ENCODE peak calls at places on chromosomes 13 and 19, in four cellular contexts. One of them, this sample, is unnamed.

GRCh38 chr13:52001120-52001731 is 10.0 kb downstream of the ATP7B start:
- DNase-seq in SK-N-SH: peak
- DNase-seq in WTC11: no peak
- DNase-seq in H1: no peak
- DNase-seq in this sample: peak

GRCh38 chr19:57664269-57665127 is 4.2 kb upstream of the ZSCAN4 start:
- DNase-seq in SK-N-SH: peak
- DNase-seq in WTC11: peak
- DNase-seq in H1: no peak
- DNase-seq in this sample: peak

GRCh38 chr13:44107357-44108121 is 227.8 kb downstream of the LACC1 start:
- DNase-seq in SK-N-SH: no peak
- DNase-seq in WTC11: no peak
- DNase-seq in H1: no peak
- DNase-seq in this sample: no peak

GRCh38 chr13:89061821-89062220 is 1390.7 kb downstream of the SLITRK5 start:
- DNase-seq in SK-N-SH: no peak
- DNase-seq in WTC11: no peak
- DNase-seq in H1: no peak
- DNase-seq in this sample: no peak

GRCh38 chr13:48315981-48316380 is 12.4 kb downstream of the RB1 start:
- DNase-seq in SK-N-SH: no peak
- DNase-seq in WTC11: no peak
- DNase-seq in H1: no peak
- DNase-seq in this sample: no peak

GRCh38 chr19:49712397-49712859 is 21.5 kb downstream of the CPT1C start:
- DNase-seq in SK-N-SH: peak
- DNase-seq in WTC11: peak
- DNase-seq in H1: peak
- DNase-seq in this sample: peak

GRCh38 chr13:21137696-21138095 is 38.7 kb downstream of the SKA3 start:
- DNase-seq in SK-N-SH: no peak
- DNase-seq in WTC11: no peak
- DNase-seq in H1: no peak
- DNase-seq in this sample: peak

GRCh38 chr19:37699057-37699456 is 20.5 kb downstream of the ZNF607 start:
- DNase-seq in SK-N-SH: no peak
- DNase-seq in WTC11: no peak
- DNase-seq in H1: no peak
- DNase-seq in this sample: no peak

GRCh38 chr13:52949744-52950143 is 78.9 kb upstream of the OLFM4 start:
- DNase-seq in SK-N-SH: no peak
- DNase-seq in WTC11: no peak
- DNase-seq in H1: no peak
- DNase-seq in this sample: no peak

GRCh38 chr19:54523403-54523802 is 20.8 kb downstream of the LAIR2 start:
- DNase-seq in SK-N-SH: no peak
- DNase-seq in WTC11: no peak
- DNase-seq in H1: no peak
- DNase-seq in this sample: no peak

GRCh38 chr13:91657283-91657682 is 258.9 kb downstream of the GPC5 start:
- DNase-seq in SK-N-SH: no peak
- DNase-seq in WTC11: no peak
- DNase-seq in H1: no peak
- DNase-seq in this sample: no peak

GRCh38 chr13:113001251-113002140 is 32.5 kb downstream of the MCF2L start:
- DNase-seq in SK-N-SH: peak
- DNase-seq in WTC11: no peak
- DNase-seq in H1: no peak
- DNase-seq in this sample: no peak

GRCh38 chr13:44537238-44537637 is 38.9 kb downstream of the TSC22D1 start:
- DNase-seq in SK-N-SH: no peak
- DNase-seq in WTC11: no peak
- DNase-seq in H1: no peak
- DNase-seq in this sample: no peak

GRCh38 chr19:39434123-39435076 is 1.3 kb downstream of the RPS16 start:
- DNase-seq in SK-N-SH: no peak
- DNase-seq in WTC11: no peak
- DNase-seq in H1: no peak
- DNase-seq in this sample: no peak

GRCh38 chr13:40790232-40790631 is 821 bp downstream of the SLC25A15 start:
- DNase-seq in SK-N-SH: peak
- DNase-seq in WTC11: no peak
- DNase-seq in H1: no peak
- DNase-seq in this sample: no peak

GRCh38 chr19:49676136-49676689 is 858 bp upstream of the PRMT1 start:
- DNase-seq in SK-N-SH: peak
- DNase-seq in WTC11: peak
- DNase-seq in H1: peak
- DNase-seq in this sample: peak

GRCh38 chr19:33878136-33878535 is 81.5 kb downstream of the KCTD15 start:
- DNase-seq in SK-N-SH: no peak
- DNase-seq in WTC11: no peak
- DNase-seq in H1: no peak
- DNase-seq in this sample: no peak

GRCh38 chr13:28620011-28620830 is 38.7 kb upstream of the POMP start:
- DNase-seq in SK-N-SH: no peak
- DNase-seq in WTC11: no peak
- DNase-seq in H1: no peak
- DNase-seq in this sample: no peak

GRCh38 chr19:55085923-55086715 is 10.4 kb downstream of the EPS8L1 start:
- DNase-seq in SK-N-SH: peak
- DNase-seq in WTC11: peak
- DNase-seq in H1: no peak
- DNase-seq in this sample: no peak

GRCh38 chr19:44430956-44431355 is 17.3 kb downstream of the ZNF229 start:
- DNase-seq in SK-N-SH: no peak
- DNase-seq in WTC11: no peak
- DNase-seq in H1: no peak
- DNase-seq in this sample: no peak

GRCh38 chr13:71017607-71018006 is 849.4 kb downstream of the DACH1 start:
- DNase-seq in SK-N-SH: no peak
- DNase-seq in WTC11: no peak
- DNase-seq in H1: no peak
- DNase-seq in this sample: no peak

GRCh38 chr19:35899547-35900214 is 659 bp downstream of the NFKBID start:
- DNase-seq in SK-N-SH: peak
- DNase-seq in WTC11: peak
- DNase-seq in H1: no peak
- DNase-seq in this sample: peak

GRCh38 chr13:46641274-46642081 is 88.5 kb downstream of the LRCH1 start:
- DNase-seq in SK-N-SH: no peak
- DNase-seq in WTC11: no peak
- DNase-seq in H1: no peak
- DNase-seq in this sample: no peak

GRCh38 chr13:39787086-39787487 is 131.6 kb downstream of the COG6 start:
- DNase-seq in SK-N-SH: no peak
- DNase-seq in WTC11: no peak
- DNase-seq in H1: no peak
- DNase-seq in this sample: no peak

GRCh38 chr19:58409010-58409790 is 751 bp downstream of the ZNF584 start:
- DNase-seq in SK-N-SH: peak
- DNase-seq in WTC11: peak
- DNase-seq in H1: no peak
- DNase-seq in this sample: no peak

GRCh38 chr19:1011831-1012333 is 9.0 kb downstream of the TMEM259 start:
- DNase-seq in SK-N-SH: no peak
- DNase-seq in WTC11: no peak
- DNase-seq in H1: no peak
- DNase-seq in this sample: no peak

GRCh38 chr13:112897956-112898785 is 70.8 kb upstream of the MCF2L start:
- DNase-seq in SK-N-SH: no peak
- DNase-seq in WTC11: peak
- DNase-seq in H1: no peak
- DNase-seq in this sample: no peak

GRCh38 chr19:17074628-17075034 is 621 bp downstream of the HAUS8 start:
- DNase-seq in SK-N-SH: no peak
- DNase-seq in WTC11: no peak
- DNase-seq in H1: no peak
- DNase-seq in this sample: no peak

GRCh38 chr13:62014299-62014698 is 598.6 kb upstream of the PCDH20 start:
- DNase-seq in SK-N-SH: peak
- DNase-seq in WTC11: no peak
- DNase-seq in H1: no peak
- DNase-seq in this sample: no peak

GRCh38 chr13:68810660-68811059 is 1297.0 kb upstream of the ATXN8OS start:
- DNase-seq in SK-N-SH: peak
- DNase-seq in WTC11: no peak
- DNase-seq in H1: no peak
- DNase-seq in this sample: no peak

GRCh38 chr13:112238436-112238995 is 137.6 kb upstream of the SPACA7 start:
- DNase-seq in SK-N-SH: no peak
- DNase-seq in WTC11: no peak
- DNase-seq in H1: no peak
- DNase-seq in this sample: no peak

GRCh38 chr19:7925171-7925837 is 631 bp downstream of the CTXN1 start:
- DNase-seq in SK-N-SH: peak
- DNase-seq in WTC11: peak
- DNase-seq in H1: peak
- DNase-seq in this sample: peak
- TF ChIP-seq TEAD4 in SK-N-SH: no peak
- TF ChIP-seq TEAD4 in WTC11: peak
- TF ChIP-seq TEAD4 in H1: peak
- TF ChIP-seq TEAD4 in this sample: no peak

GRCh38 chr13:66518068-66518467 is 712.1 kb downstream of the PCDH9 start:
- DNase-seq in SK-N-SH: no peak
- DNase-seq in WTC11: no peak
- DNase-seq in H1: no peak
- DNase-seq in this sample: no peak
- TF ChIP-seq TEAD4 in SK-N-SH: no peak
- TF ChIP-seq TEAD4 in WTC11: no peak
- TF ChIP-seq TEAD4 in H1: no peak
- TF ChIP-seq TEAD4 in this sample: no peak

DNA sequence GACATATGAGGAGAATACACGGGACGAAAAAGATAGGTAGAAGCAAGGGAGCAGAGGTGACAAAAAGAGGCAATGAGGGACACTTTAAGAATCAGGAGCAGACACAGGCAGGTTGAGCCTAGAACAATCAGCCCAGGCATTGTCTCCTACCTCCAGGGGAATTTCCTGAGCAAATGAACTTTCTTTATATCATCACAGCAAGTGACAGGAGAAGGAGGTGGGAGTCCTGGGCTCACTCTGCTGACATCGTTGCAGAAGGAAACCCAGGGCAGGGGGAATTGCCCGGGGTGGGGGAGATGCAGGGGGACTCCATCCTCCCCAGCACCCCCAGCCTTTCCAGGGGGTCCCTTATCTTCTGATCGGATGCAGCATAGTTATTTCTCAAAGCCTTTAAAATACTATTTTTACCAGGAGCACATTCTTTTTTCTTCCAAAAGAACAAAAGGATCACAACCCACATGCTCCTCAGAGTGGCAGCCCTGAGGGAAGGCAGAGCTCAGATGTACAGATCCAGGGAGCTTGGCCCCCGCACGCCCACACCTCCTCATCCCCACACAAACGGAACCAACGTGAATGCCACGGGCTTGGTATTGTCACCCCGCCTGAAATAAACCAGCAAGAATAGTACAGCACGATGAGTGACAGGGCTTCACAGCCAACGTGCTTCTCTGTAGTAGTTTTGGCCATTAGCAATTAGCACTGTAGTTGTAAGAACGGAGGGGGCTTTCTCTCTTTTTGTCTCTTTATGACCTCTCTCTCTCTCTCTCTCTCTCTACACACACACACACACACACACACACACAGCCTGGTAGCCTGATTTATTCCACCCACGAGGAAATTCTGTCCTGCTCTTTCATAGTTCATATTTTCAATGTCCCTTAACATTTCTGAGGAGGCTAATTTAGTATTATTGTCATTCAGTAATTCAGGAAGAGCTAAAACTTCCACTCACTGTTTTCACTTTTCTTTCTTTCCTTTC is 169.5 kb upstream of the UBL3 start:
- DNase-seq in SK-N-SH: no peak
- DNase-seq in WTC11: no peak
- DNase-seq in H1: no peak
- DNase-seq in this sample: no peak
- TF ChIP-seq TEAD4 in SK-N-SH: no peak
- TF ChIP-seq TEAD4 in WTC11: no peak
- TF ChIP-seq TEAD4 in H1: no peak
- TF ChIP-seq TEAD4 in this sample: no peak

GRCh38 chr13:100382787-100383186 is 205.8 kb downstream of the GGACT start:
- DNase-seq in SK-N-SH: no peak
- DNase-seq in WTC11: no peak
- DNase-seq in H1: no peak
- DNase-seq in this sample: no peak
- TF ChIP-seq TEAD4 in SK-N-SH: no peak
- TF ChIP-seq TEAD4 in WTC11: no peak
- TF ChIP-seq TEAD4 in H1: no peak
- TF ChIP-seq TEAD4 in this sample: no peak

GRCh38 chr19:28567834-28568233 is 645.1 kb downstream of the UQCRFS1 start:
- DNase-seq in SK-N-SH: no peak
- DNase-seq in WTC11: no peak
- DNase-seq in H1: no peak
- DNase-seq in this sample: no peak

GRCh38 chr19:28563964-28564914 is 648.7 kb downstream of the UQCRFS1 start:
- DNase-seq in SK-N-SH: no peak
- DNase-seq in WTC11: no peak
- DNase-seq in H1: no peak
- DNase-seq in this sample: no peak

GRCh38 chr19:28574212-28574611 is 638.7 kb downstream of the UQCRFS1 start:
- DNase-seq in SK-N-SH: no peak
- DNase-seq in WTC11: no peak
- DNase-seq in H1: no peak
- DNase-seq in this sample: no peak

GRCh38 chr19:28569132-28570114 is 643.5 kb downstream of the UQCRFS1 start:
- DNase-seq in SK-N-SH: no peak
- DNase-seq in WTC11: peak
- DNase-seq in H1: no peak
- DNase-seq in this sample: no peak
- TF ChIP-seq TEAD4 in SK-N-SH: no peak
- TF ChIP-seq TEAD4 in WTC11: no peak
- TF ChIP-seq TEAD4 in H1: no peak
- TF ChIP-seq TEAD4 in this sample: no peak

GRCh38 chr13:76638882-76639281 is 247.3 kb downstream of the KCTD12 start:
- DNase-seq in SK-N-SH: no peak
- DNase-seq in WTC11: no peak
- DNase-seq in H1: no peak
- DNase-seq in this sample: no peak
- TF ChIP-seq TEAD4 in SK-N-SH: no peak
- TF ChIP-seq TEAD4 in WTC11: no peak
- TF ChIP-seq TEAD4 in H1: no peak
- TF ChIP-seq TEAD4 in this sample: no peak

GRCh38 chr19:47407417-47407774 is 11.9 kb downstream of the MEIS3 start:
- DNase-seq in SK-N-SH: peak
- DNase-seq in WTC11: no peak
- DNase-seq in H1: no peak
- DNase-seq in this sample: no peak

GRCh38 chr19:47405197-47405550 is 14.2 kb downstream of the MEIS3 start:
- DNase-seq in SK-N-SH: no peak
- DNase-seq in WTC11: no peak
- DNase-seq in H1: no peak
- DNase-seq in this sample: no peak

GRCh38 chr19:47408156-47408938 is 11.0 kb downstream of the MEIS3 start:
- DNase-seq in SK-N-SH: no peak
- DNase-seq in WTC11: no peak
- DNase-seq in H1: no peak
- DNase-seq in this sample: no peak

GRCh38 chr19:47405854-47406417 is 13.4 kb downstream of the MEIS3 start:
- DNase-seq in SK-N-SH: no peak
- DNase-seq in WTC11: no peak
- DNase-seq in H1: no peak
- DNase-seq in this sample: no peak

GRCh38 chr19:47406711-47407416 is 12.5 kb downstream of the MEIS3 start:
- DNase-seq in SK-N-SH: no peak
- DNase-seq in WTC11: peak
- DNase-seq in H1: no peak
- DNase-seq in this sample: peak
- TF ChIP-seq TEAD4 in SK-N-SH: no peak
- TF ChIP-seq TEAD4 in WTC11: peak
- TF ChIP-seq TEAD4 in H1: no peak
- TF ChIP-seq TEAD4 in this sample: no peak